ENCODE peak calls at places on chromosomes 16 and 17, in four cellular contexts. J, B, Y and T are unnamed samples. For H3K4me1, the result is how much of the 10 kb centered on the place peaks cover.

GRCh38 chr16:426115-426905 is 861 bp downstream of the RAB11FIP3 start:
- DNase-seq in B (peak), Y (no peak), J (no peak), T (no peak)

GRCh38 chr16:49639739-49640388 is 216.0 kb downstream of the ZNF423 start:
- DNase-seq in J (no peak), B (no peak), Y (no peak), T (no peak)

GRCh38 chr16:72645526-72645925 is 402.4 kb downstream of the ZFHX3 start:
- DNase-seq in B (no peak), Y (no peak), J (no peak), T (no peak)

GRCh38 chr17:75105269-75106080 is 4.3 kb upstream of the ARMC7 start:
- DNase-seq in J (no peak), Y (peak), B (peak), T (no peak)

GRCh38 chr17:2137342-2138098 is 82.6 kb downstream of the HIC1 start:
- DNase-seq in Y (no peak), B (peak), J (no peak), T (no peak)

GRCh38 chr16:82470506-82471196 is 156.1 kb upstream of the CDH13 start:
- DNase-seq in J (no peak), B (no peak), Y (no peak), T (no peak)

GRCh38 chr16:87728026-87728425 is 37.8 kb downstream of the KLHDC4 start:
- DNase-seq in B (no peak), J (no peak), Y (no peak), T (no peak)

GRCh38 chr17:48726182-48726915 is 2.2 kb downstream of the HOXB13 start:
- DNase-seq in B (no peak), Y (no peak), J (no peak), T (no peak)

GRCh38 chr16:86502856-86503748 is 7.2 kb upstream of the FOXF1 start:
- DNase-seq in Y (no peak), J (no peak), B (no peak), T (no peak)

GRCh38 chr16:88108762-88109161 is 157.5 kb downstream of the BANP start:
- DNase-seq in J (no peak), Y (no peak), B (no peak), T (no peak)

GRCh38 chr16:54397190-54397835 is 110.7 kb upstream of the IRX3 start:
- DNase-seq in J (no peak), Y (no peak), B (no peak), T (no peak)

GRCh38 chr16:57761957-57762356 is 26.4 kb downstream of the KATNB1 start:
- DNase-seq in Y (peak), J (no peak), B (no peak), T (no peak)

GRCh38 chr17:38455288-38455915 is 27.1 kb downstream of the ARHGAP23 start:
- DNase-seq in J (no peak), Y (no peak), B (no peak), T (no peak)

GRCh38 chr16:7509919-7510705 is 177.5 kb downstream of the RBFOX1 start:
- DNase-seq in B (no peak), J (no peak), Y (no peak), T (no peak)

GRCh38 chr17:77400445-77400870 is 259.7 kb downstream of the SEC14L1 start:
- DNase-seq in J (no peak), B (peak), Y (peak), T (no peak)

GRCh38 chr16:81738831-81739496 is 40.1 kb upstream of the PLCG2 start:
- DNase-seq in B (peak), J (no peak), Y (peak), T (peak)

GRCh38 chr16:5523794-5524193 is 426.2 kb upstream of the EEF2KMT start:
- DNase-seq in B (no peak), Y (no peak), J (no peak), T (no peak)

GRCh38 chr17:45948881-45949624 is 50.0 kb upstream of the STH start:
- DNase-seq in J (peak), B (peak), Y (peak), T (no peak)

GRCh38 chr17:28085766-28086165 is 43.3 kb downstream of the NLK start:
- DNase-seq in Y (no peak), J (no peak), B (no peak), T (no peak)

GRCh38 chr16:31134625-31135534 is 647 bp downstream of the PRSS8 start:
- DNase-seq in J (no peak), Y (peak), B (no peak), T (no peak)

GRCh38 chr16:47008174-47008573 is 34.7 kb upstream of the DNAJA2 start:
- DNase-seq in B (no peak), Y (no peak), J (no peak), T (no peak)

GRCh38 chr17:83173180-83173996 is 94.0 kb downstream of the METRNL start:
- DNase-seq in J (peak), B (no peak), Y (no peak), T (no peak)

GRCh38 chr17:61393550-61393903 is 6.1 kb upstream of the TBX2 start:
- DNase-seq in Y (no peak), B (no peak), J (no peak), T (no peak)

DNA sequence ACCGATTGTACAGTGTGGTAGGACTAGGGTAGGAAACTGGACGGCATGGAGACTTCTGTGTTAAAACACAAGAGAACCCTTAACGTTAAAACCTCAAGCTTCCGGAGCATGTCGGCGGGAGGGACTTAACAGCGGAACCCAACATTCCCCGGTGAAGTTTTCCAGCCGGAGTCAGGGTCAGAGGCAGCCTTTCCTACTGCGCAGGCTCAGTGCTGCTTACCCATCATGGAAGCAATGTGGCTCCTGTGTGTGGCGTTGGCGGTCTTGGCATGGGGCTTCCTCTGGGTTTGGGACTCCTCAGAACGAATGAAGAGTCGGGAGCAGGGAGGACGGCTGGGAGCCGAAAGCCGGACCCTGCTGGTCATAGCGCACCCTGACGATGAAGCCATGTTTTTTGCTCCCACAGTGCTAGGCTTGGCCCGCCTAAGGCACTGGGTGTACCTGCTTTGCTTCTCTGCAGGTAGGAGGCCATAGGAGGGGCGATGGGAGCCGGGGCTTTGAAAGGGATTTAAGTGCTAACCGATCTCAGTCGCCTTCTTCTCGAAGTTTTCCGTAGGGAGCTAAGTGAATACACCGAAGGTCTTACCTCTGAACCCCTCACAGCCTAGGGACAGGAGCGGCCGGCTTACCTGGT is at the start of gene PIGL:
- DNase-seq in B (peak), Y (peak), J (peak), T (peak)
- TF ChIP-seq CTCF in B (no peak), Y (no peak), J (no peak), T (no peak)

GRCh38 chr17:50163846-50164696 is 1.7 kb upstream of the SGCA start:
- DNase-seq in Y (no peak), J (no peak), B (no peak), T (no peak)
- H3K4me1 ChIP-seq in Y (under half), J (under half), B (under half), T (half or more)

DNA sequence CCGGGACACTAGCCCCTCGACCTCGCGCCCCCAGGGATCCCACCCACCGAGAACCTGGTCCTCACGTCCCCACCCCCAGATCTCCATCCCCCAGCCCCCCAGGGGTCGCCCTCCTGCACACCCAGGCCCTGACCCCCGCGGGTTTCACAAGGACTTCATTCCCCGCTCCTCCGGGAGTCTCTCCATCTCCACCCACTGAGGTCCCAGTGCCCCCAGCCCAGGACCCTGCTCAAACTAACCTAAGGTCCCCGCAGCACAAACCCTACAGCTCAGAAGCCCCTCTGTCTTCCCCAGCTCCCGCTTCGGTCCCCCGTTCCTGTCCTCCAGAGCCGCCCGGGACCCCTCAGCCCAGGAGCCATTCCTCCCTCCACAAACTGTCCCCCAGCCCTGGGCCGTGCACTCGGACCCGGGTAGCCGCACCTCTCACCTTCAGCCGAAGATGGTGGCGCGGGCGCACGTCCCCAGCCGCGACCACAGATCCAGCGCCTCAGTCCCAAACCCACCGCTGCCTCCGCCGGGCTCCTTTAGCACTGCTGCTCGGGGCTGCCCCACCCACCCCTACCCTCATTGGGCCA is at the start of gene MYH10:
- DNase-seq in J (no peak), Y (peak), B (peak), T (no peak)
- TF ChIP-seq CTCF in J (no peak), Y (peak), B (peak), T (no peak)

DNA sequence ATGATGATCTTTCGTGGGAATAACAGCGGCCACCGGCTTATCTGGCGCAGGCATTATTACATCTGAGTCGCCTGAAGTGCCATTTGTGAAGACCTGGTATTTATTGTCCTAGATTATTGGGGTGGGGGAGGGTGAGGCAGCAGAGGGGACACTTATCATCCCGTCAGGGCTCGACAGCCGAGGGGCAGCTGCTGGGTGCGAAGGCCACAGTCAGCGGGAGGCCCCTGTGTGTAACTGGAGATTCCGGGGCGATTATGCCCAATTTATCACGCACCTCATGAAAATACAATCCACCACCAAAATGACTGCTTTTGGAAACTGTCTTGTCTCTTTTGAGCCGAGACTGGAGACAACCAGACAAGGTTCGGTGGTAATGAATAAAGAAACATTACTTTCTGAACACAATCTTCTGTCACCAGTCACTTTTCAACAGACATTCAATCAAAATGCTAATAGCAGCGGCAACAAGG is 199.2 kb downstream of the CCDC182 start:
- DNase-seq in J (no peak), B (no peak), Y (no peak), T (no peak)
- H3K4me1 ChIP-seq in J (under half), B (half or more), Y (under half), T (under half)

GRCh38 chr16:29862383-29862883 is 593 bp downstream of the CDIPT start:
- DNase-seq in Y (no peak), J (no peak), B (no peak), T (no peak)
- TF ChIP-seq CTCF in Y (no peak), J (no peak), B (peak), T (no peak)

DNA sequence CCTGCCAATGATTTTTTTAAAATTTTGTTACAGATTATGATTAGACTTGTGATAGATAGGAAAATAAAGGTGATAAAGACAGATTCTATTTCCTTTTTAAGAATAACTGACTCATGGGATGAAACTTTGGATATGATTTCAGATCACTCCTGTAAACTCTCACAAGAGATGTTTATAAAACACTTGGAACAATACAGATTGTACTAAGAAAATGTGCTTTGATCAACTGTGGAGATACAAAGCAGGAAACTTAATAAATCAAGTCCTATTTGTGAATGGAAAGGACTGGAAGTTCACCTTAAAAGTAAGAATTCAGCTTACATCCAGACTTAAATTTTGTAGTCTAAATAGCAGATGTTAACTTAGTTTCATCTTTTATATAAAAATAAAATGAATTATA is 21.5 kb downstream of the MRTFB start:
- DNase-seq in Y (no peak), J (no peak), B (no peak), T (no peak)
- H3K4me1 ChIP-seq in Y (under half), J (under half), B (under half), T (half or more)